ENCODE peak calls at places on chromosomes 5 and 9, in five cellular contexts. One of them, this sample, is unnamed.

GRCh38 chr9:101562966-101563365 is 29.3 kb downstream of the RNF20 start:
- DNase-seq in effector memory CD8-positive, alpha-beta T cell: no peak
- DNase-seq in adipocyte: no peak
- DNase-seq in NCI-H1092: no peak
- DNase-seq in PC-3: no peak
- DNase-seq in this sample: no peak

GRCh38 chr5:32020271-32020670 is 153.8 kb downstream of the GOLPH3 start:
- DNase-seq in effector memory CD8-positive, alpha-beta T cell: no peak
- DNase-seq in adipocyte: no peak
- DNase-seq in NCI-H1092: no peak
- DNase-seq in PC-3: no peak
- DNase-seq in this sample: peak

GRCh38 chr5:68373050-68373449 is 157.5 kb downstream of the PIK3R1 start:
- DNase-seq in effector memory CD8-positive, alpha-beta T cell: no peak
- DNase-seq in adipocyte: no peak
- DNase-seq in NCI-H1092: no peak
- DNase-seq in PC-3: no peak
- DNase-seq in this sample: no peak

GRCh38 chr5:133924221-133924920 is 44.1 kb downstream of the C5orf15 start:
- DNase-seq in effector memory CD8-positive, alpha-beta T cell: no peak
- DNase-seq in adipocyte: no peak
- DNase-seq in NCI-H1092: no peak
- DNase-seq in PC-3: no peak
- DNase-seq in this sample: no peak

GRCh38 chr9:4297151-4297794 is 2.6 kb downstream of the GLIS3 start:
- DNase-seq in effector memory CD8-positive, alpha-beta T cell: no peak
- DNase-seq in adipocyte: peak
- DNase-seq in NCI-H1092: no peak
- DNase-seq in PC-3: peak
- DNase-seq in this sample: peak

GRCh38 chr5:67063055-67063454 is 133.5 kb downstream of the CD180 start:
- DNase-seq in effector memory CD8-positive, alpha-beta T cell: no peak
- DNase-seq in adipocyte: no peak
- DNase-seq in NCI-H1092: no peak
- DNase-seq in PC-3: no peak
- DNase-seq in this sample: no peak

GRCh38 chr9:79801459-79801858 is 229.7 kb downstream of the TLE4 start:
- DNase-seq in effector memory CD8-positive, alpha-beta T cell: no peak
- DNase-seq in adipocyte: no peak
- DNase-seq in NCI-H1092: no peak
- DNase-seq in PC-3: no peak
- DNase-seq in this sample: no peak

GRCh38 chr5:31554552-31554951 is 22.5 kb downstream of the C5orf22 start:
- DNase-seq in effector memory CD8-positive, alpha-beta T cell: no peak
- DNase-seq in adipocyte: no peak
- DNase-seq in NCI-H1092: no peak
- DNase-seq in PC-3: peak
- DNase-seq in this sample: no peak

GRCh38 chr5:7214906-7215416 is 181.0 kb upstream of the ADCY2 start:
- DNase-seq in effector memory CD8-positive, alpha-beta T cell: no peak
- DNase-seq in adipocyte: no peak
- DNase-seq in NCI-H1092: no peak
- DNase-seq in PC-3: no peak
- DNase-seq in this sample: no peak

GRCh38 chr5:80653497-80653896 is 955 bp upstream of the MSH3 start:
- DNase-seq in effector memory CD8-positive, alpha-beta T cell: no peak
- DNase-seq in adipocyte: no peak
- DNase-seq in NCI-H1092: no peak
- DNase-seq in PC-3: no peak
- DNase-seq in this sample: no peak

GRCh38 chr9:93168581-93168980 is 15.4 kb upstream of the WNK2 start:
- DNase-seq in effector memory CD8-positive, alpha-beta T cell: no peak
- DNase-seq in adipocyte: no peak
- DNase-seq in NCI-H1092: no peak
- DNase-seq in PC-3: no peak
- DNase-seq in this sample: no peak

GRCh38 chr5:145752947-145753346 is 82.2 kb downstream of the PRELID2 start:
- DNase-seq in effector memory CD8-positive, alpha-beta T cell: no peak
- DNase-seq in adipocyte: peak
- DNase-seq in NCI-H1092: no peak
- DNase-seq in PC-3: no peak
- DNase-seq in this sample: no peak

GRCh38 chr5:77629553-77630245 is 8.8 kb downstream of the OTP start:
- DNase-seq in effector memory CD8-positive, alpha-beta T cell: no peak
- DNase-seq in adipocyte: no peak
- DNase-seq in NCI-H1092: no peak
- DNase-seq in PC-3: no peak
- DNase-seq in this sample: no peak

GRCh38 chr5:149550608-149551226 is 522 bp downstream of the CSNK1A1 start:
- DNase-seq in effector memory CD8-positive, alpha-beta T cell: peak
- DNase-seq in adipocyte: peak
- DNase-seq in NCI-H1092: no peak
- DNase-seq in PC-3: no peak
- DNase-seq in this sample: no peak

GRCh38 chr5:11540112-11540511 is 364.1 kb downstream of the CTNND2 start:
- DNase-seq in effector memory CD8-positive, alpha-beta T cell: no peak
- DNase-seq in adipocyte: no peak
- DNase-seq in NCI-H1092: no peak
- DNase-seq in PC-3: no peak
- DNase-seq in this sample: no peak

GRCh38 chr9:98189412-98189811 is 3.0 kb downstream of the CORO2A start:
- DNase-seq in effector memory CD8-positive, alpha-beta T cell: no peak
- DNase-seq in adipocyte: no peak
- DNase-seq in NCI-H1092: no peak
- DNase-seq in PC-3: no peak
- DNase-seq in this sample: no peak

GRCh38 chr9:78314953-78315870 is 18.3 kb downstream of the PSAT1 start:
- DNase-seq in effector memory CD8-positive, alpha-beta T cell: no peak
- DNase-seq in adipocyte: peak
- DNase-seq in NCI-H1092: no peak
- DNase-seq in PC-3: no peak
- DNase-seq in this sample: no peak

GRCh38 chr5:10555134-10555733 is 8.6 kb upstream of the ANKRD33B start:
- DNase-seq in effector memory CD8-positive, alpha-beta T cell: no peak
- DNase-seq in adipocyte: peak
- DNase-seq in NCI-H1092: peak
- DNase-seq in PC-3: peak
- DNase-seq in this sample: no peak

GRCh38 chr5:159052282-159053011 is 47.3 kb downstream of the EBF1 start:
- DNase-seq in effector memory CD8-positive, alpha-beta T cell: no peak
- DNase-seq in adipocyte: no peak
- DNase-seq in NCI-H1092: no peak
- DNase-seq in PC-3: no peak
- DNase-seq in this sample: no peak

GRCh38 chr9:120693609-120694008 is 20.7 kb downstream of the MEGF9 start:
- DNase-seq in effector memory CD8-positive, alpha-beta T cell: no peak
- DNase-seq in adipocyte: peak
- DNase-seq in NCI-H1092: no peak
- DNase-seq in PC-3: peak
- DNase-seq in this sample: no peak

GRCh38 chr5:116908537-116908936 is 333.9 kb upstream of the SEMA6A start:
- DNase-seq in effector memory CD8-positive, alpha-beta T cell: no peak
- DNase-seq in adipocyte: no peak
- DNase-seq in NCI-H1092: no peak
- DNase-seq in PC-3: no peak
- DNase-seq in this sample: no peak

GRCh38 chr5:150644058-150644457 is 3.6 kb downstream of the SYNPO start:
- DNase-seq in effector memory CD8-positive, alpha-beta T cell: no peak
- DNase-seq in adipocyte: no peak
- DNase-seq in NCI-H1092: no peak
- DNase-seq in PC-3: no peak
- DNase-seq in this sample: no peak

GRCh38 chr5:149345892-149346222 is 558 bp downstream of the GRPEL2 start:
- DNase-seq in effector memory CD8-positive, alpha-beta T cell: no peak
- DNase-seq in adipocyte: peak
- DNase-seq in NCI-H1092: no peak
- DNase-seq in PC-3: peak
- DNase-seq in this sample: peak

GRCh38 chr5:74493426-74493825 is 147.1 kb downstream of the ENC1 start:
- DNase-seq in effector memory CD8-positive, alpha-beta T cell: no peak
- DNase-seq in adipocyte: no peak
- DNase-seq in NCI-H1092: no peak
- DNase-seq in PC-3: no peak
- DNase-seq in this sample: no peak

GRCh38 chr5:73030531-73030930 is 74.7 kb downstream of the FCHO2 start:
- DNase-seq in effector memory CD8-positive, alpha-beta T cell: no peak
- DNase-seq in adipocyte: no peak
- DNase-seq in NCI-H1092: no peak
- DNase-seq in PC-3: peak
- DNase-seq in this sample: no peak

GRCh38 chr9:38417003-38417965 is 7.0 kb downstream of the IGFBPL1 start:
- DNase-seq in effector memory CD8-positive, alpha-beta T cell: no peak
- DNase-seq in adipocyte: peak
- DNase-seq in NCI-H1092: peak
- DNase-seq in PC-3: peak
- DNase-seq in this sample: peak